ENCODE peak calls at places on chromosomes 12 and 14, in ten cellular contexts. K, V, X, W, I, U, H, E, N and B are unnamed samples.

GRCh38 chr12:54038760-54039414 is 6.0 kb downstream of the HOXC5 start:
- DNase-seq in K (no peak), V (peak; percentile 65), X (peak; percentile 68), W (no peak), I (peak; percentile 75), U (no peak), H (peak; percentile 6), E (no peak), N (no peak), B (no peak)

GRCh38 chr14:25052921-25053320 is 3.0 kb upstream of the STXBP6 start:
- DNase-seq in K (no peak), V (no peak), X (no peak), W (no peak), I (no peak), U (no peak), H (no peak), E (no peak), N (no peak), B (no peak)

GRCh38 chr12:122869207-122869973 is 26.5 kb downstream of the VPS37B start:
- DNase-seq in K (peak; percentile 28), V (no peak), X (no peak), W (no peak), I (no peak), U (no peak), H (no peak), E (no peak), N (no peak), B (no peak)

GRCh38 chr14:71139058-71139946 is 232.0 kb downstream of the PCNX1 start:
- DNase-seq in K (peak; percentile 73), V (peak; percentile 34), X (peak; percentile 25), W (peak; percentile 21), I (peak; percentile 50), U (peak; percentile 36), H (peak; percentile 28), E (peak; percentile 31), N (peak; percentile 45), B (peak; percentile 29)

GRCh38 chr12:94534278-94534677 is 74.6 kb upstream of the CEP83 start:
- DNase-seq in K (no peak), V (no peak), X (no peak), W (no peak), I (no peak), U (no peak), H (no peak), E (no peak), N (no peak), B (no peak)

GRCh38 chr12:23952071-23952470 is 2.6 kb upstream of the SOX5 start:
- DNase-seq in K (no peak), V (no peak), X (no peak), W (no peak), I (no peak), U (no peak), H (no peak), E (no peak), N (no peak), B (no peak)

GRCh38 chr14:58733451-58734208 is 95.9 kb downstream of the DACT1 start:
- DNase-seq in K (no peak), V (no peak), X (no peak), W (no peak), I (no peak), U (no peak), H (no peak), E (no peak), N (no peak), B (no peak)

GRCh38 chr12:64237382-64237781 is 15.3 kb upstream of the KICS2 start:
- DNase-seq in K (no peak), V (no peak), X (no peak), W (no peak), I (no peak), U (no peak), H (no peak), E (no peak), N (no peak), B (no peak)

GRCh38 chr12:30969606-30970395 is 43.3 kb downstream of the TSPAN11 start:
- DNase-seq in K (no peak), V (no peak), X (no peak), W (no peak), I (no peak), U (no peak), H (no peak), E (no peak), N (no peak), B (no peak)

GRCh38 chr14:90760591-90761316 is 55.5 kb downstream of the TTC7B start:
- DNase-seq in K (no peak), V (no peak), X (no peak), W (no peak), I (no peak), U (no peak), H (peak; percentile 46), E (no peak), N (peak; percentile 43), B (peak; percentile 22)

DNA sequence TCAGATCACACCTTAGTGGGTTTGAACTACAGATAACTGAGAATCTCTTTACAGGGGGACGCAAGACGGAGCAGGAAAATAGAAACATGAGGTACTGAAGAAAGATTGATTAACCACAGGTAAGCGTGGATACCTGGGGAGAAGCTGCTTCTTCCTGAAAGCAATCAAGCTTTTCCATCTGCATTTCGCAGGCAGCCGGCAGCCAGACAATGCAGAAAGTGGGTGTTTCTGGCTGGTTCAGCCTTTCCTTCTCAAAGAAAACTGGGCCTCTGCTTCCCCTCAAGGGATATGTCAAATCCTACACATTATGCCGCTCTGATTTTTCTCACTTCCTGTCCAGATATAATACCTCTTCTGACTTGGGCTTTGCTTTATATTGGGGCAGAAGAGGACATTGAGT is 39.1 kb upstream of the PPFIA2 start:
- DNase-seq in K (no peak), V (no peak), X (no peak), W (no peak), I (no peak), U (no peak), H (no peak), E (no peak), N (no peak), B (no peak)
- H3K4me3 ChIP-seq in K (no peak overlapping the region), V (no peak overlapping the region), X (no peak overlapping the region), W (no peak overlapping the region), I (no peak overlapping the region), U (no peak overlapping the region), H (no peak overlapping the region), E (no peak overlapping the region), N (no peak overlapping the region), B (no peak overlapping the region)

DNA sequence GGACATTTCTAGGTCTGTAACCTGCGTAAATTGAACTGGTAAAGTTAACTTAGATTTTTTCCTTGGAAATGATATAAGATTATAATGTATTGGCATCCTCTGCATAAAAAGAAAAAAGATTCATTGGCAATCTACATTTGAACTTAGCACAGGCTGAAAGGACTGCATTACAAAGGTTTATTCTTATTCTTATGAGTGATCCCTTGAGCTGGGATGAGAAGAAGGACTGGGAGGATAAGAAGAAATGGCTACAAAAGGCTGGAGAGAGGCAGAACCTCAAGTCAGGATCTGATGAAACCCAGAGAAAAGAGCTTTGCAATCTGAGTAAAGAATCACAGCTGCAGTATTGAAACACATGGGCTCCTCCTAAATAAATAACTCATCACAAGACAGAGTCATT is 1635.4 kb upstream of the FLRT2 start:
- DNase-seq in K (no peak), V (no peak), X (no peak), W (no peak), I (no peak), U (no peak), H (no peak), E (no peak), N (no peak), B (no peak)
- H3K4me3 ChIP-seq in K (no peak overlapping the region), V (no peak overlapping the region), X (no peak overlapping the region), W (no peak overlapping the region), I (no peak overlapping the region), U (no peak overlapping the region), H (no peak overlapping the region), E (no peak overlapping the region), N (no peak overlapping the region), B (no peak overlapping the region)

GRCh38 chr14:64915025-64915424 is 770 bp downstream of the CHURC1 start:
- DNase-seq in K (no peak), V (no peak), X (no peak), W (no peak), I (no peak), U (no peak), H (no peak), E (no peak), N (no peak), B (no peak)
- H3K4me3 ChIP-seq in K (peak overlapping the region; percentile 99), V (peak overlapping the region; percentile 84), X (peak overlapping the region; percentile 99), W (peak overlapping the region; percentile 81), I (peak overlapping the region; percentile 83), U (peak overlapping the region; percentile 87), H (peak overlapping the region; percentile 84), E (peak overlapping the region; percentile 90), N (peak overlapping the region; percentile 72), B (peak overlapping the region; percentile 91)

GRCh38 chr12:56079729-56080555 is at the start of gene ERBB3:
- DNase-seq in K (peak; percentile 92), V (peak; percentile 62), X (peak; percentile 82), W (peak; percentile 71), I (peak; percentile 70), U (peak; percentile 41), H (peak; percentile 81), E (peak; percentile 32), N (peak; percentile 92), B (peak; percentile 82)

GRCh38 chr12:56082382-56082781 is 2.4 kb downstream of the ERBB3 start:
- DNase-seq in K (no peak), V (no peak), X (no peak), W (no peak), I (no peak), U (no peak), H (no peak), E (no peak), N (no peak), B (no peak)

GRCh38 chr12:56082967-56083366 is 3.0 kb downstream of the ERBB3 start:
- DNase-seq in K (no peak), V (no peak), X (no peak), W (no peak), I (no peak), U (no peak), H (no peak), E (no peak), N (no peak), B (no peak)

GRCh38 chr12:56080556-56081138 is 682 bp downstream of the ERBB3 start:
- DNase-seq in K (peak; percentile 63), V (no peak), X (no peak), W (no peak), I (no peak), U (no peak), H (peak; percentile 47), E (no peak), N (peak; percentile 95), B (no peak)

DNA sequence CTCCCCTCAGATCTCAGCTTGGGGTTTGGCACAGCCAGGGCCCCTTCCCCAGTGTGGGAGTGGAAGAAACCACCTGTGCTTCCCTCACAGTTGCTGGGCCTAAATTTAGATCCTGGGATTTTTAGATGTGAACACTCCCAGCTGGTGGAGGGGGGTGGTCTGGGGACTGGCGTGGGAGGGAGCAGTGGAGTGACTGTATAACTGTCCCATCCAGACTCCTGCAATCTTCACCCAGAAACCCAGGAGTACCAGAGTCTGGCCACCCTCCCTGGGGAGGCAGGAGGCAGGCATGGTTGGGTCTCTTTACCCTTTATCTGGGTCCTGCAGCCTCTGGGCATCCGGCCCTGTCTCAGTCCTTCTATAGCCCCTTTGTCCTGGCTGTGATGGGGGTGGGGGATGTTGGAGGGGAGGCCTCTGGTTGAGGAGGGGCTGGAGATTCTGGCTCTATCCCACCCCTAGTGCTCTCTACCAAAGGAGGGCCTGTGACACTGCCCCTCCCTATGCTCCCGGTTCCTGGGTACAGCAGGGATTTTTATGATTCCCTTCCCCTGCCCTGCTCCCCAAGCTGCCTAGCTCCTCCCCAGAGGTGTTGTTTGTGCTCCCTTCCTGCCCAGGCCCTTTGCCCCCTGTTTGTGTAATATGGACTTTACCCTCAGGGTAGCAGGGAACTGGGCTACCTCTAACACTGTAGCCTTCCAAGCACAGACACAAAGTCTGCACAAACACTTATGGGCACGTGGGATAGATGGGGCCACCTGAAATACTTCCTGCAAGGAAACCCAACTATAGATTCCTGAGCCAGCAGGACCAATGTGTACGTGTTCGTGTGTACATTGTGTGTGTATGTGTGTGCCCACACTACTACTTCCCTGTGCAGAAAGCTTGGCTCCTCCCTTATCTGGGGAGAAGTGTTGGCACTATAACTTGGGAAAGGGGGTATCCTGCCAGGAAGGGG is 1.7 kb downstream of the ERBB3 start:
- DNase-seq in K (peak; percentile 60), V (no peak), X (no peak), W (no peak), I (no peak), U (no peak), H (no peak), E (no peak), N (peak; percentile 99), B (no peak)
- H3K4me3 ChIP-seq in K (peak overlapping the region; percentile 91), V (no peak overlapping the region), X (no peak overlapping the region), W (peak overlapping the region; percentile 90), I (peak overlapping the region; percentile 1), U (no peak overlapping the region), H (peak overlapping the region; percentile 91), E (no peak overlapping the region), N (peak overlapping the region; percentile 73), B (no peak overlapping the region)